ENCODE peak calls at places on chromosomes 7 and 10, in six cellular contexts. R is naive thymus-derived CD8-positive, alpha-beta T cell; F is Right ventricle myocardium superior; A is lung; U is HepG2; S is activated CD8-positive, alpha-beta T cell treated with anti-CD3 and anti-CD28 coated beads, Interleukin-2, amount 10 ng/mL, durations not matched to agents 7 days and 5 days. T is an unnamed sample.

GRCh38 chr7:159099711-159100231 is 44.9 kb downstream of the VIPR2 start:
- ATAC-seq in A (no peak), U (no peak), R (no peak), F (no peak), S (no peak), T (no peak)

GRCh38 chr7:38831262-38831661 is 77.7 kb downstream of the VPS41 start:
- ATAC-seq in A (no peak), F (no peak), U (no peak), R (no peak), S (no peak), T (peak; percentile 52)

GRCh38 chr10:114347191-114347739 is 57.0 kb downstream of the AFAP1L2 start:
- ATAC-seq in F (no peak), U (no peak), A (no peak), R (no peak), S (no peak), T (no peak)

GRCh38 chr10:88127766-88128165 is 264.3 kb downstream of the PTEN start:
- ATAC-seq in F (no peak), U (no peak), S (no peak), R (no peak), A (no peak), T (no peak)

GRCh38 chr7:129205126-129205818 is 16.8 kb downstream of the SMO start:
- ATAC-seq in S (no peak), F (no peak), R (no peak), A (no peak), U (no peak), T (no peak)

GRCh38 chr10:45179716-45180115 is 135.7 kb downstream of the OR13A1 start:
- ATAC-seq in R (no peak), F (no peak), A (no peak), S (no peak), U (no peak), T (peak; percentile 26)

GRCh38 chr10:22908837-22909236 is 19.0 kb upstream of the ARMC3 start:
- ATAC-seq in A (no peak), U (no peak), F (no peak), R (no peak), S (no peak), T (no peak)

GRCh38 chr10:62689712-62690111 is 114.8 kb upstream of the ADO start:
- ATAC-seq in F (no peak), R (peak; percentile 52), U (no peak), A (no peak), S (no peak), T (no peak)

GRCh38 chr10:1119027-1119426 is 62.8 kb downstream of the WDR37 start:
- ATAC-seq in U (peak; percentile 85), S (no peak), R (no peak), A (no peak), F (peak; percentile 21), T (no peak)

GRCh38 chr7:140475747-140476333 is 3.5 kb downstream of the MKRN1 start:
- ATAC-seq in A (no peak), F (no peak), U (no peak), R (no peak), S (no peak), T (no peak)

GRCh38 chr10:32952541-32953276 is 5.3 kb downstream of the ITGB1 start:
- ATAC-seq in U (no peak), F (no peak), R (no peak), A (no peak), S (no peak), T (no peak)

GRCh38 chr10:100872034-100872791 is 40.5 kb upstream of the SLF2 start:
- ATAC-seq in U (peak; percentile 61), F (no peak), S (peak; percentile 79), A (no peak), R (peak; percentile 57), T (peak; percentile 89)

GRCh38 chr10:110750931-110751330 is 106.8 kb downstream of the RBM20 start:
- ATAC-seq in S (peak; percentile 71), F (no peak), U (no peak), R (peak; percentile 94), A (no peak), T (no peak)

GRCh38 chr10:71832967-71833366 is 18.1 kb downstream of the PSAP start:
- ATAC-seq in S (peak; percentile 19), A (no peak), U (no peak), R (no peak), F (no peak), T (no peak)

T was measured in SK-N-SH treated with all-trans-retinoic acid at 6 μM for 48 hours.